ENCODE peak calls at places on chromosomes 3 and 15, in five cellular contexts. One of them, this sample, is unnamed.

GRCh38 chr3:62607287-62608029 is 234.1 kb upstream of the FEZF2 start:
- DNase-seq in HepG2: no peak
- DNase-seq in H1: no peak
- DNase-seq in GM12878: no peak
- DNase-seq in NT2/D1: no peak
- DNase-seq in this sample: no peak

GRCh38 chr3:42697326-42698051 is 5.1 kb downstream of the HHATL start:
- DNase-seq in GM12878: no peak
- DNase-seq in NT2/D1: no peak
- DNase-seq in HepG2: no peak
- DNase-seq in H1: peak; percentile 27
- DNase-seq in this sample: no peak

GRCh38 chr15:98333206-98333605 is 315.1 kb upstream of the IGF1R start:
- DNase-seq in HepG2: no peak
- DNase-seq in H1: no peak
- DNase-seq in NT2/D1: no peak
- DNase-seq in GM12878: no peak
- DNase-seq in this sample: no peak

GRCh38 chr3:157119369-157119951 is 40.5 kb downstream of the CCNL1 start:
- DNase-seq in HepG2: peak; percentile 35
- DNase-seq in NT2/D1: no peak
- DNase-seq in GM12878: no peak
- DNase-seq in H1: no peak
- DNase-seq in this sample: no peak

GRCh38 chr15:23687143-23687470 is at the start of gene NDN:
- DNase-seq in GM12878: no peak
- DNase-seq in NT2/D1: peak; percentile 40
- DNase-seq in HepG2: no peak
- DNase-seq in H1: peak; percentile 70
- DNase-seq in this sample: no peak

GRCh38 chr15:89174476-89174875 is 46.9 kb downstream of the RLBP1 start:
- DNase-seq in GM12878: no peak
- DNase-seq in H1: no peak
- DNase-seq in NT2/D1: no peak
- DNase-seq in HepG2: no peak
- DNase-seq in this sample: no peak

GRCh38 chr3:154464440-154465148 is 34.6 kb upstream of the GPR149 start:
- DNase-seq in GM12878: no peak
- DNase-seq in H1: no peak
- DNase-seq in HepG2: no peak
- DNase-seq in NT2/D1: no peak
- DNase-seq in this sample: no peak

GRCh38 chr15:64635486-64635815 is 139.9 kb downstream of the RBPMS2 start:
- DNase-seq in HepG2: peak; percentile 42
- DNase-seq in NT2/D1: no peak
- DNase-seq in H1: no peak
- DNase-seq in GM12878: peak; percentile 73
- DNase-seq in this sample: no peak

GRCh38 chr15:48414015-48414414 is 82.8 kb downstream of the DUT start:
- DNase-seq in H1: no peak
- DNase-seq in GM12878: no peak
- DNase-seq in HepG2: no peak
- DNase-seq in NT2/D1: no peak
- DNase-seq in this sample: no peak

GRCh38 chr3:194031867-194032635 is 103.9 kb upstream of the HES1 start:
- DNase-seq in H1: no peak
- DNase-seq in HepG2: no peak
- DNase-seq in GM12878: no peak
- DNase-seq in NT2/D1: no peak
- DNase-seq in this sample: no peak

GRCh38 chr3:177106184-177106583 is 91.1 kb downstream of the TBL1XR1 start:
- DNase-seq in GM12878: no peak
- DNase-seq in HepG2: no peak
- DNase-seq in H1: no peak
- DNase-seq in NT2/D1: no peak
- DNase-seq in this sample: no peak

GRCh38 chr3:66033241-66034138 is 5.2 kb downstream of the MAGI1 start:
- DNase-seq in GM12878: no peak
- DNase-seq in NT2/D1: no peak
- DNase-seq in HepG2: no peak
- DNase-seq in H1: peak; percentile 43
- DNase-seq in this sample: no peak

GRCh38 chr15:57919754-57920153 is 145.8 kb downstream of the ALDH1A2 start:
- DNase-seq in NT2/D1: no peak
- DNase-seq in GM12878: no peak
- DNase-seq in HepG2: no peak
- DNase-seq in H1: no peak
- DNase-seq in this sample: no peak

GRCh38 chr15:82066455-82066854 is 20.6 kb upstream of the MEX3B start:
- DNase-seq in H1: no peak
- DNase-seq in GM12878: no peak
- DNase-seq in HepG2: no peak
- DNase-seq in NT2/D1: no peak
- DNase-seq in this sample: no peak

GRCh38 chr15:95932141-95932540 is 398.4 kb upstream of the NR2F2 start:
- DNase-seq in GM12878: no peak
- DNase-seq in NT2/D1: no peak
- DNase-seq in HepG2: no peak
- DNase-seq in H1: no peak
- DNase-seq in this sample: no peak

GRCh38 chr15:95929232-95929846 is 401.2 kb upstream of the NR2F2 start:
- DNase-seq in HepG2: no peak
- DNase-seq in GM12878: peak; percentile 48
- DNase-seq in NT2/D1: no peak
- DNase-seq in H1: no peak
- DNase-seq in this sample: no peak

GRCh38 chr15:95932676-95933075 is 397.8 kb upstream of the NR2F2 start:
- DNase-seq in GM12878: no peak
- DNase-seq in H1: no peak
- DNase-seq in NT2/D1: no peak
- DNase-seq in HepG2: no peak
- DNase-seq in this sample: no peak

GRCh38 chr15:95931619-95932018 is 398.9 kb upstream of the NR2F2 start:
- DNase-seq in H1: no peak
- DNase-seq in NT2/D1: no peak
- DNase-seq in GM12878: no peak
- DNase-seq in HepG2: no peak
- DNase-seq in this sample: no peak

DNA sequence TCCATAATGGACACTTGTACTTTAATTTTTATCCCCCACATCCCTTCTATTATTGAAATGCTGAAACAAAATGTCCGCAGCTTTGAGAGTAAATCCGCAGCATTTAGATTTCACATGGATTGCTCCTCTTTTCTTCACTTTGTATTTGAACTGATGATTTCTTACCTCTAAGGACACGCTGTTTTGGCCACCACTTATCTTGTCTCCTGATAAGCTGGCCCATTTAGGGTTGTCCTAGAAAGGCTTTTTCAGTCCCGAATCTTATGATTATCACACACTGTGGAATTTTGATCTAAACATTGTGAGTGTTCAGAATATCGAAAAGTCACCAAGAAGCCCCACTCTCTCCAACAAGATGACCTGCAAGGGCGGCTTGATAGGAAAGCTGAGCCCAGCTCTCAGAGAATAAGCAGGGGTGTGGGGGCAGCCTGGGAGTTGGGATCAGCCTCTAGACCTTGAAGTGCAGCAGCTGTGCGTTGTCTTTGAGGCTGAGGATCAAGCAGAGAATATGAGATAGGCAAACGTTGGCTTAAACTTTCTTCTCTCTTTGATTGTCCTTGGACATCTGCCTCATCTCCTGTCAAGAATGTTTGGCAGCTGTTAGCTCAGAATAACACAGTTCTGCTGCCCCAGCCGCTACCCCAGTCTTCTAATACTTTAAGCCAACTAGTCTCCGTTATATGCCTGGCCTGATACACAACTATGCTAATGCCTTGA is 399.7 kb upstream of the NR2F2 start:
- DNase-seq in GM12878: no peak
- DNase-seq in H1: no peak
- DNase-seq in NT2/D1: no peak
- DNase-seq in HepG2: no peak
- DNase-seq in this sample: no peak
- TF ChIP-seq SUZ12 in GM12878: no peak
- TF ChIP-seq SUZ12 in H1: no peak
- TF ChIP-seq SUZ12 in NT2/D1: no peak
- TF ChIP-seq SUZ12 in HepG2: no peak
- TF ChIP-seq SUZ12 in this sample: no peak

GRCh38 chr15:76056931-76057330 is 2.9 kb upstream of the TMEM266 start:
- DNase-seq in H1: no peak
- DNase-seq in GM12878: peak; percentile 77
- DNase-seq in HepG2: no peak
- DNase-seq in NT2/D1: no peak
- DNase-seq in this sample: no peak

GRCh38 chr15:76057332-76058000 is 2.3 kb upstream of the TMEM266 start:
- DNase-seq in H1: no peak
- DNase-seq in GM12878: no peak
- DNase-seq in NT2/D1: peak; percentile 32
- DNase-seq in HepG2: peak; percentile 15
- DNase-seq in this sample: peak; percentile 31

GRCh38 chr15:76060098-76060989 is 559 bp downstream of the TMEM266 start:
- DNase-seq in HepG2: no peak
- DNase-seq in GM12878: peak; percentile 34
- DNase-seq in H1: no peak
- DNase-seq in NT2/D1: no peak
- DNase-seq in this sample: no peak

GRCh38 chr15:76059320-76060097 is at the start of gene TMEM266:
- DNase-seq in H1: peak; percentile 77
- DNase-seq in NT2/D1: peak; percentile 28
- DNase-seq in GM12878: no peak
- DNase-seq in HepG2: no peak
- DNase-seq in this sample: peak; percentile 90

DNA sequence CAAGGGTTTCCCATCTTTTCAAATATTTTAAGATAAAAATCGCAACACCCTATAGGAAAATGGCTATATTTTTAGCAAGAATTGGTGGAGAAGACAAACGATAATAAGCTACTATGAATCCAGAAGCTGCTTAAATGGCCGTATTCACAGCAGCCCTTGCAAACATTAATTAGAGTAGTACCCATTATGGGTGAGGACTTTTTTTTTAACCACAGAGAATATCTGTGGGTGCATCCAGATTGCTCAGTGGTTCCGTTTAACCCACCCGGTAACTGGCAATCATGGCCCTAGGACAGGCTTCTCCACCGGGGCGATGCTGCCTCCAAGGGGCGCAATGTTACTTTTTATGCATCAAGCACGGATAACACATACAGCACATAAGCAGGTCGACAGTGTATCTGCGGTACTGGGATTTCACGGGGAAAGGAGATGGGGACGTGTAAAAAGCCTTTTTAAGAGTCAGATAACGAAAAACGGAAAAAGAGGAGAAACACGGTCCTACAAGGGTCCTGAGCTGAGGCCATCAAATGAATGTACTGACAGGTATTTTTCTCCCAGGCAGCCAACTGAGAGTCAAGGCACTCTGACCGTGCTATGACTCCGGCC is 968 bp upstream of the TMEM266 start:
- DNase-seq in GM12878: peak; percentile 19
- DNase-seq in HepG2: peak; percentile 15
- DNase-seq in H1: no peak
- DNase-seq in NT2/D1: no peak
- DNase-seq in this sample: peak; percentile 42
- TF ChIP-seq SUZ12 in GM12878: no peak
- TF ChIP-seq SUZ12 in HepG2: no peak
- TF ChIP-seq SUZ12 in H1: no peak
- TF ChIP-seq SUZ12 in NT2/D1: no peak
- TF ChIP-seq SUZ12 in this sample: no peak

GRCh38 chr3:174000675-174001074 is 603.1 kb downstream of the NLGN1 start:
- DNase-seq in HepG2: no peak
- DNase-seq in NT2/D1: no peak
- DNase-seq in GM12878: no peak
- DNase-seq in H1: no peak
- DNase-seq in this sample: no peak

DNA sequence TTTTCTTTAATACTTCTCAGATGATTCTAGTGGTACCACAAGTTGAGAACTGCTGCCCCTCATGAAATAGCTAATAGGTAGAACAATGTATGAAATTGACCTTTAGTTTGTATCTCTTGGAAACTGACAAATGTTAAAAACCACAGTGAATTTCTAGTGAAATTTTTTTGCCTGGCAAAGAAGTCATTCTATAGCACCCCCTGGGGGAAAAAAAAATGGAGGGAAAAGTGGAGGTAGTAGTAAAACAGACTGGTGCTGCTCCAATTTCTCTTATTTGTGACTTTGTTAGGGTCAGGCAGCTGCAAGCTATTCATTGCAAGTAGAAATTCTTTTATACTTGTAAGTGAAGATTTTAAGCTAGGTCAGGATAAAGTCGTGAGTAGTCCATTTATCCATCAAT is 605.0 kb downstream of the NLGN1 start:
- DNase-seq in GM12878: no peak
- DNase-seq in H1: no peak
- DNase-seq in NT2/D1: no peak
- DNase-seq in HepG2: peak; percentile 1
- DNase-seq in this sample: no peak
- TF ChIP-seq SUZ12 in GM12878: no peak
- TF ChIP-seq SUZ12 in H1: no peak
- TF ChIP-seq SUZ12 in NT2/D1: no peak
- TF ChIP-seq SUZ12 in HepG2: no peak
- TF ChIP-seq SUZ12 in this sample: no peak

GRCh38 chr15:38252481-38253311 is at the start of gene SPRED1:
- DNase-seq in GM12878: no peak
- DNase-seq in H1: peak; percentile 63
- DNase-seq in NT2/D1: no peak
- DNase-seq in HepG2: peak; percentile 14
- DNase-seq in this sample: peak; percentile 20
- TF ChIP-seq SUZ12 in GM12878: no peak
- TF ChIP-seq SUZ12 in H1: no peak
- TF ChIP-seq SUZ12 in NT2/D1: no peak
- TF ChIP-seq SUZ12 in HepG2: no peak
- TF ChIP-seq SUZ12 in this sample: no peak

DNA sequence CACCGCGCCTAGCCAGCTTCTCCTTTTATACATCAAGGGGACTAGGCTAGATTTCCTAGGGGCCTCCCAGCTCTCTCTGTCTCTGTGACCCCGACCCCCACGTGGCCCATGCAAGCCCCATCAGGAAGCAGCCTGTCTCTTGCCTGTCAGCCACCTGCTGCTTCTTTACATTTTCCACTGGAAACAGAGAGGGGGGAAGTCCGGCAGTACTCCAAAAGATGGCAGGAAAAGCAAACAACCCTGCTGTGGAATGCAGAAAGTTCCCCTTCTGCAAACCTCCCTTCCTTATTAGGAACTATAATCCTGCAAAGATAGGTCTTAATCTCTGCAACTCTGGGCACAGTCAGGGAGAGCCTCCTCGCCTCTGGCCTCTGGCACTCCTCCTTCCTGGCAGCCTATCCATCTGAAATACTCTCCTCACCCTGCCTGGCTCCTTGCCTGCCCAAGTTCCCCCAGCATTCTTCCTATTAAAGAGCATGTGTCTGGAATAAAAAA is 47.4 kb upstream of the HACD2 start:
- DNase-seq in GM12878: no peak
- DNase-seq in HepG2: no peak
- DNase-seq in NT2/D1: no peak
- DNase-seq in H1: no peak
- DNase-seq in this sample: no peak
- TF ChIP-seq SUZ12 in GM12878: no peak
- TF ChIP-seq SUZ12 in HepG2: no peak
- TF ChIP-seq SUZ12 in NT2/D1: no peak
- TF ChIP-seq SUZ12 in H1: no peak
- TF ChIP-seq SUZ12 in this sample: no peak

This sample was measured in HEK293T.